ENCODE peak calls at places on chromosomes 3 and 15, in six cellular contexts. F, I, T, W, Q and H are unnamed samples. For H3K9me3, the result is how much of the 10 kb centered on the place peaks cover.

GRCh38 chr15:83449928-83450501 is 2.9 kb downstream of the SH3GL3 start:
- DNase-seq in F (peak), I (no peak), T (no peak), W (no peak), Q (no peak), H (no peak)

GRCh38 chr3:138049157-138049919 is 39.4 kb downstream of the CLDN18 start:
- DNase-seq in F (peak), I (no peak), T (no peak), W (no peak), Q (no peak), H (no peak)

GRCh38 chr15:64334530-64334929 is 21.4 kb downstream of the CSNK1G1 start:
- DNase-seq in F (no peak), I (no peak), T (no peak), W (peak), Q (no peak), H (no peak)

GRCh38 chr3:73427018-73427750 is 197.6 kb downstream of the PDZRN3 start:
- DNase-seq in F (no peak), I (no peak), T (no peak), W (no peak), Q (no peak), H (no peak)

GRCh38 chr3:136818851-136819783 is at the start of gene SLC35G2:
- DNase-seq in F (peak), I (peak), T (no peak), W (peak), Q (no peak), H (peak)

GRCh38 chr15:79128556-79128955 is 38.0 kb upstream of the RASGRF1 start:
- DNase-seq in F (no peak), I (no peak), T (no peak), W (no peak), Q (no peak), H (no peak)

GRCh38 chr3:172319653-172320052 is 128.6 kb downstream of the GHSR start:
- DNase-seq in F (no peak), I (no peak), T (no peak), W (no peak), Q (no peak), H (no peak)

GRCh38 chr3:168249048-168249538 is 153.4 kb upstream of the GOLIM4 start:
- DNase-seq in F (peak), I (no peak), T (no peak), W (no peak), Q (no peak), H (no peak)

DNA sequence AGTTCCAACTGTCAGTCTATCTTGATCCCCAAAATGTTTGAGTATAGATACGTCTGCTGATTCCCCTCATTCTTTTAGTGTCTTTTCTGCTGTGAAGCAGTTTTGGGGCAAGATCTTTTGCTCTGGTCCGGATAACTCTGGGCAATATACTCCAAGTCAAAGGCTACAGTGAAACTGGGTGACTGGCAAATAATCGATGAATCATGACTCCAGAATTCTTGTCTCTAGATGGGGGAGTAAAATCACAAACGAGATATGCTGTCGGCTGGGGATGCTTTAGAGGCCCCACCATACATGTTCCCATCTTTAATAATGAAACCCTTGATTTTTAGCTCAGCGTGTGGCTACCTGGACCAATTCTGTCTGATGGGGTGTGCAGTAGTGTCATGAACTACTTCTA is 76.5 kb downstream of the KLF13 start:
- DNase-seq in F (no peak), I (no peak), T (no peak), W (no peak), Q (no peak), H (no peak)
- H3K4me3 ChIP-seq in F (no peak), I (no peak), T (no peak), W (no peak), Q (no peak), H (peak)

DNA sequence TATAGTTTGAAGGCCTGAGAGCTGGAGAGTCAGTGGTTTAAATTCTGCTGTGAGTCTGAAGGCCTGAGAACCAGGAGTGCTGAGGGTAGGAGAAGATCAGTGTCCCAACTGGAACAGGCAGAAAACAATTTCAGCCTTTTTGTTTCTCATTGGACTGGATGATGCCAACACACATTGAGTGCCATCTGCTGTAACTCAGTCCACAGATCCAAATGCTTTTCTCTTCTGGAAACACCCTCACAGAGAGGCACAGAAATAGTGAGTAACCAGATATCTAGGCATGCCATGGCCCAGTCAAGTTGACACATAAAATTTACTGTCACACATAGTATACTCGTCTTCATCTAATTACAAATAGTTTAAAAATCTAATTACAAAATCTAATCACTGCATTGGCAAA is 100.8 kb downstream of the NEO1 start:
- DNase-seq in F (no peak), I (no peak), T (no peak), W (no peak), Q (no peak), H (no peak)
- H3K9me3 ChIP-seq in F (under half), I (under half), T (under half), W (under half), Q (under half), H (under half)

DNA sequence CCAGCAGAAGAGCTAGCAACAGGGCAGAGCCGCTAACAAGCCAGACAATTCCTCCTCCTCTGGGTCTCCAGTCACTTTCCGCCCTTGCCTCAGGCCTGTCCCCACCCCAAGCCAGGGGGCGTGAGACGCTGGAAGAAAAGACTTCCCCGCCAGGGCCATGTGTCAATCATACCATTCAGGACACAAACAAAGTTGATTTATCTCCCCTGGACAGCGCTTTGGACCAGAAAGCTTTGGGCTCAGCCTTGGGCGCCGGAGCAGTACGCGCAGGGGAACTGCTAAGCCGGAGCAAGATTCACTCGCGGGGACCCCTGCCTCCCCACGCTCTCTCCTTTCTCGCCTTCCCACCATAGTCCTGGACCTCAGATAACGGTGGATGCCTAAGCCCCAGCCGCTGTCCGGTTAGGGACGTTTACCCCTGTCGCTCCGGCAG is 479 bp downstream of the LRRC2 start:
- DNase-seq in F (no peak), I (peak), T (no peak), W (no peak), Q (no peak), H (no peak)
- H3K4me3 ChIP-seq in F (peak), I (peak), T (peak), W (peak), Q (peak), H (peak)

GRCh38 chr15:25062551-25063430 is 108.0 kb downstream of the SNRPN start:
- DNase-seq in F (no peak), I (no peak), T (no peak), W (no peak), Q (no peak), H (no peak)
- H3K9me3 ChIP-seq in F (under half), I (half or more), T (half or more), W (under half), Q (half or more), H (half or more)

GRCh38 chr3:165835431-165835830 is 1.8 kb downstream of the BCHE start:
- DNase-seq in F (no peak), I (no peak), T (no peak), W (no peak), Q (no peak), H (no peak)

GRCh38 chr3:165839296-165840076 is 2.3 kb upstream of the BCHE start:
- DNase-seq in F (no peak), I (no peak), T (no peak), W (no peak), Q (no peak), H (no peak)

GRCh38 chr3:165837801-165838200 is 578 bp upstream of the BCHE start:
- DNase-seq in F (no peak), I (no peak), T (no peak), W (no peak), Q (no peak), H (no peak)

GRCh38 chr3:165837058-165837525 is at the start of gene BCHE:
- DNase-seq in F (peak), I (peak), T (peak), W (no peak), Q (peak), H (no peak)
- H3K4me3 ChIP-seq in F (peak), I (peak), T (no peak), W (no peak), Q (peak), H (peak)

GRCh38 chr15:27894645-27895044 is 204.5 kb downstream of the OCA2 start:
- DNase-seq in F (no peak), I (no peak), T (no peak), W (no peak), Q (no peak), H (no peak)

GRCh38 chr15:27884726-27885125 is 214.4 kb downstream of the OCA2 start:
- DNase-seq in F (no peak), I (no peak), T (no peak), W (no peak), Q (no peak), H (no peak)

GRCh38 chr15:27885226-27885625 is 213.9 kb downstream of the OCA2 start:
- DNase-seq in F (no peak), I (no peak), T (no peak), W (no peak), Q (no peak), H (no peak)

DNA sequence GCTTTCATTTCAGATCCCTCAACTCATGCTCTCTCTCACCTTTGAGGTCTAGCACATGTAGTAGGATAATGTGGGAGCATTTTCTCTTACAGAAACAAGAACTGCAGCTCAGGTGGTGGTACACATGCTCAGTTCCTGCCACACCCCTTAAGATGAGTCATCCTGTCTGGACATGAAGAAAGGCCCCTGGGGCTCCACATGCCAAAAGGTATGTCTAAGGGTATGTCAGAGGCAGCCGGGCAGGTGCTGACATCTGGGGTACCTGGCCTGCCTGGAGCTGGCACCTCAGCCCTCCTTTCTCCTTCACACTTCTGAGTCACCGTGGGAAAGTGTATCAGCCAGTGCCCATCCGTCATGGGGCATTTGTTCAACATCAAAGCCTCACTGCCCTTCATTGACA is 209.9 kb downstream of the OCA2 start:
- DNase-seq in F (no peak), I (no peak), T (no peak), W (no peak), Q (no peak), H (no peak)
- H3K9me3 ChIP-seq in F (under half), I (half or more), T (under half), W (under half), Q (under half), H (under half)

GRCh38 chr3:129004639-129005295 is 3.7 kb downstream of the EFCC1 start:
- DNase-seq in F (no peak), I (no peak), T (no peak), W (no peak), Q (no peak), H (no peak)

GRCh38 chr3:129001101-129001816 is at the start of gene EFCC1:
- DNase-seq in F (peak), I (peak), T (no peak), W (no peak), Q (no peak), H (no peak)

GRCh38 chr3:129003578-129004112 is 2.5 kb downstream of the EFCC1 start:
- DNase-seq in F (no peak), I (no peak), T (no peak), W (peak), Q (no peak), H (no peak)

GRCh38 chr3:129001817-129002572 is 891 bp downstream of the EFCC1 start:
- DNase-seq in F (no peak), I (no peak), T (no peak), W (peak), Q (no peak), H (no peak)

DNA sequence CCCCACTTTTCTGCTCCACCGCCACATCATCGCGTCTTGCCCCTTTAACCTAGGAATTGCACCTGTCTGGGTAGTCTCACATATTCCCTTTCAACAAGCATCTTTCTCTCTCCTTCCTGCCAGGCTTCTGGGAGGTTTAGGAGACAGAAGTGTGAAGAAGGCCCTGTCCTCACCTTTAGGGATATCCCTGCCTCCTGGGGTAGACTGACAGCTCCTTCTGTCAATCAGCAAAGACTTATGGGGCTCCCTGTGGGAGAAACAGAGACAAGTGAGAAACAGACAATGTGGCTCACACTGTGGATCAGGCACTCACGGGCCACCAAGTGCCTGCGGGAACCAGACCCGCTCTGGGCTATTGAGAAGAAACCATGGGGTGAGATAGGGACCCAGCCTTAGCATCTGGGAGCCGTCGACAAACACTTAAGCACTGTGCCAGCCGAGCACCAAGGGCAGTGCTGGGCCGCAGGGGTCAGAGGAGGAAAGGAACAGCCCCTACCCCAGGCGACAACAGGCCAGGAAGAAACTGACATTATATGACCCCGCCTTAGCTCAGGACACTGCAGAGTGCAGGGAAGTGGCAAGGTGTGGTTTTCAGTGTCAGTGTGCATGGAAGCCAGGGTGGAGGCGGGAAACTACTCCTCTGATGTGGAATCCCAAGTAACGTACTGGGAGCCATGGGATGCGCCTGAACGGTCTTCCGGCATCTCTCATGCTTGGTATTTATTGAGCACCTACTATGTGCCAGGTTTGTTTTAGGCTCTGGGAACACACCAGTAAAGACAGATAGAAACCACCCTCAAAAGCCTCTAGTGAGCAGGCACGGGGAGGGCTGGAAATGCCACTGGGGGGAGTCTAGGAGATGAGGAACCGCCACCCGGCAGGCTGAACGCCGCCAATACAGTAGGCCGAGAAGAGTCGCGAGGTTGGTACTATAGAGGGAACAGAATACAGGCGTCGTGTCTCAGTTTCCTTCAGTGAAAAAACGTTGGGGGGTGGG is 1.8 kb downstream of the EFCC1 start:
- DNase-seq in F (no peak), I (no peak), T (no peak), W (no peak), Q (no peak), H (no peak)
- H3K4me3 ChIP-seq in F (no peak), I (peak), T (no peak), W (no peak), Q (no peak), H (peak)